ENCODE peak calls at places on chromosome 10, in four cellular contexts. J is H1, T is GM12878, O is HepG2. V is an unnamed sample.

GRCh38 chr10:15789793-15790525 is 70.2 kb upstream of the ITGA8 start:
- DNase-seq in T (no peak), O (no peak), J (no peak), V (no peak)

GRCh38 chr10:127797339-127797738 is 60.4 kb downstream of the FOXI2 start:
- DNase-seq in J (peak), O (peak), T (no peak), V (no peak)

GRCh38 chr10:129063212-129063611 is 403.8 kb upstream of the MGMT start:
- DNase-seq in J (no peak), O (no peak), T (no peak), V (no peak)

GRCh38 chr10:61682323-61682722 is 19.6 kb downstream of the CABCOCO1 start:
- DNase-seq in J (no peak), T (no peak), O (no peak), V (no peak)

GRCh38 chr10:117647306-117647705 is 104.8 kb downstream of the EMX2 start:
- DNase-seq in T (no peak), J (no peak), O (no peak), V (no peak)

GRCh38 chr10:110076559-110077318 is 69.0 kb downstream of the ADD3 start:
- DNase-seq in T (peak), J (no peak), O (peak), V (no peak)

GRCh38 chr10:133061296-133062038 is 26.3 kb upstream of the ADGRA1 start:
- DNase-seq in J (no peak), T (no peak), O (no peak), V (no peak)

GRCh38 chr10:111093741-111094380 is 17.0 kb downstream of the ADRA2A start:
- DNase-seq in T (no peak), O (no peak), J (no peak), V (no peak)

GRCh38 chr10:77603529-77603927 is 34.1 kb downstream of the KCNMA1 start:
- DNase-seq in O (no peak), T (no peak), J (no peak), V (no peak)

GRCh38 chr10:75236178-75236825 is 545 bp upstream of the COMTD1 start:
- DNase-seq in T (no peak), O (no peak), J (no peak), V (no peak)
- H3K4me3 ChIP-seq in T (no peak), O (peak), J (no peak), V (no peak)

DNA sequence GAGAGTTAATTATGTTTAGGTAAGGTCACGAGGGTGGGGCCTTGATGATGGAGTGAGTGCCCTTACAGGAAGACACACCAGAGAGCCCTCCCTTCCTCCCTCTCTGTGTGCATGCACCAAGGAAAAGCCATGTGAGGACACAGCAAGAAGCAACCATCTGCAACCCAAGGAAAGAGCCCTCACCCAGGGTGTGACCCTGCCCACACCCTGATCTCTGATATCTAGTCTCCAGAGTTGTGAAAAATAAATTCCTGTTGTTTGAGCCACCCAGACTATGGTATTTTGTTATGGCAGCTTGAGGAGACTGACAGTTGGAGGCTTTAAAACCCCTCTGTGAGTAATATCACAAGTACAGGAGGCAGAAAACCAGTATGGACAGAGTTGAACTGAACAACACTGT is 15.0 kb upstream of the MCM10 start:
- DNase-seq in J (no peak), O (no peak), T (no peak), V (no peak)
- TF ChIP-seq SUZ12 in J (no peak), O (no peak), T (no peak), V (no peak)

GRCh38 chr10:3068201-3068967 is 1.0 kb downstream of the PFKP start:
- DNase-seq in O (no peak), J (no peak), T (no peak), V (no peak)
- TF ChIP-seq ZNF274 in O (no peak), J (no peak), T (no peak), V (no peak)

GRCh38 chr10:86363184-86363832 is 3.3 kb downstream of the GRID1 start:
- DNase-seq in O (no peak), T (no peak), J (no peak), V (peak)

GRCh38 chr10:86363833-86364511 is 2.6 kb downstream of the GRID1 start:
- DNase-seq in T (no peak), O (no peak), J (no peak), V (no peak)

GRCh38 chr10:86361134-86362128 is 5.2 kb downstream of the GRID1 start:
- DNase-seq in T (no peak), J (no peak), O (no peak), V (no peak)

GRCh38 chr10:86362129-86362527 is 4.5 kb downstream of the GRID1 start:
- DNase-seq in J (no peak), O (no peak), T (no peak), V (no peak)

DNA sequence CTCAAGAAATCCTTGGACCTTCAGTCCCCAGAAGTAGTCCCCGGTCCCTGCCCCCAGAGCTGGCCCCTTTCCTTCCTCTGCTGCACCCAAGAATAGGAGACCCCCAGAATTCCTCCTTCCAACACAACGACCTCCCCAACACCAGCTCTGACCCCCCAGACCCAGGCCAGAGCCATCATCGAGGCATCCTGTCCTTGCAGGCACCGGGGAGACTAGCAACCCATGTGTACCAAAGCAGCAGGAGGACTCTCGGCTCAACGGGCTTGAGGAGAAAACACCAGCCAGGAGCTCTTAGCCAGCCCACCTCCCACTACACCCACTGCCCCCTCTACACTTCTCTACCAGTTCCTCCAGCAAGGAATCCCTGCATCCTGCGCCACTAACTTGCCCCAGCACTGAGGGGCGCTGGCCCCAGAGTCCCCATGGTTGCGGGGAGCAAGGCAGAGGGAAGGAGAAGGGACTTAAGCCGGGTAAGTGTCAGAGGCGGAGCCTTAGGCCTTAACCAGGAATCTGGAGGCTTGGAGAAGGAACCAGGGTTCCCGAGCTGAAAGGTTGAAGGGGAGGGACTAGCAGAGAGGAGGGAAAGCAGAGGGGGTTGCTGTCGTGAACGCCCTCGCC is 3.9 kb downstream of the GRID1 start:
- DNase-seq in T (no peak), J (no peak), O (no peak), V (no peak)
- H3K4me3 ChIP-seq in T (no peak), J (peak), O (no peak), V (peak)

DNA sequence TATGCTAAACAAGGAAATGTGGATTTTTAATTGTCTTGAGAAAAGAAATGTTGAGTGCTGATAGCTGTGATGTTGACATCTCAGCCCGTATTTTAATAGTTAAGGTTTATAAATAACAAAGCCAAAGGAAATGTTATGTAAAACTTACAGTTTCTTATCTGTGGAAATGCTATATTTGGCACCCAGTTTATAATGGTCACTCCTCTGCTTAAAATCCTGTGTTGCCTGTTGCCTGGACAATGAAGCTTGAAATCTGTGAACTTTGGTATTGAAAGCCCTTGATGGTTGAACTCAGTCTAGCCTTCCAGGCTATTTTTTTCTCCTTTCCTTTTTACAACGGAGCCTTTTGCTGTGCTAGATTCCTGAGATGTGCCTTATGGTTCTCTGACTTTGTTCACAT is 46.5 kb downstream of the MCU start:
- DNase-seq in T (no peak), O (peak), J (no peak), V (no peak)
- TF ChIP-seq SUZ12 in T (no peak), O (no peak), J (no peak), V (no peak)

DNA sequence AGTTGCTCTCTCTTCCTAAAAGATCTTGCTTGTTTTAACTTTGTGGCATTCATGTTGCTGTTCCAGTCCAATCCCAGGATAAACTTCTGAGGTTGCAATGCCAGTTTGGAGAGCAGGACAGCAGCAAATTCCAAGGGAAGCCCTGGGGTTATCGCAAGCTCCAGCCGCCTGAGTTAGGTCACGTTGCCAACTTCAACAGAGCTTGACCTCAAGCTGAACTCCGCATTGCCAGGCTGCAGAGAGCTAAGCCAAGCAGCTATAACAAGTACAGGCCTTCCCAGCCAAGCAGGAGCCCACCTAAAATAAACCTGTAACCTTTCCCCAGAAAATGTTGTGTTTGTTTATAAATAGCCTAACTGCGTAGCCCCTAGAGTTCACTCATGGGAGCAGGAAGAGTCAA is 138.9 kb upstream of the LYZL1 start:
- DNase-seq in J (no peak), T (no peak), O (no peak), V (no peak)
- TF ChIP-seq ZNF274 in J (no peak), T (no peak), O (no peak), V (no peak)